ENCODE peak calls at places on chromosomes 6 and 20, in seven cellular contexts. One of them, this sample, is unnamed.

GRCh38 chr20:34093895-34094294 is 18.1 kb downstream of the EIF2S2 start:
- DNase-seq in testis: no peak
- DNase-seq in fibroblast of pulmonary artery: no peak
- DNase-seq in neural crest cell: no peak
- DNase-seq in natural killer cell: no peak
- DNase-seq in CD8-positive, alpha-beta memory T cell: no peak
- DNase-seq in GM06990: no peak
- DNase-seq in this sample: no peak

GRCh38 chr6:33826537-33826936 is 22.7 kb upstream of the MLN start:
- DNase-seq in testis: no peak
- DNase-seq in fibroblast of pulmonary artery: no peak
- DNase-seq in neural crest cell: no peak
- DNase-seq in natural killer cell: no peak
- DNase-seq in CD8-positive, alpha-beta memory T cell: no peak
- DNase-seq in GM06990: no peak
- DNase-seq in this sample: no peak

GRCh38 chr6:38567436-38567835 is 72.3 kb downstream of the BTBD9 start:
- DNase-seq in testis: peak
- DNase-seq in fibroblast of pulmonary artery: peak
- DNase-seq in neural crest cell: no peak
- DNase-seq in natural killer cell: no peak
- DNase-seq in CD8-positive, alpha-beta memory T cell: no peak
- DNase-seq in GM06990: no peak
- DNase-seq in this sample: no peak

GRCh38 chr6:9699890-9700289 is 715.0 kb downstream of the TFAP2A start:
- DNase-seq in testis: no peak
- DNase-seq in fibroblast of pulmonary artery: no peak
- DNase-seq in neural crest cell: no peak
- DNase-seq in natural killer cell: no peak
- DNase-seq in CD8-positive, alpha-beta memory T cell: no peak
- DNase-seq in GM06990: no peak
- DNase-seq in this sample: no peak

GRCh38 chr6:137698636-137699035 is 168.4 kb upstream of the TNFAIP3 start:
- DNase-seq in testis: peak
- DNase-seq in fibroblast of pulmonary artery: no peak
- DNase-seq in neural crest cell: no peak
- DNase-seq in natural killer cell: no peak
- DNase-seq in CD8-positive, alpha-beta memory T cell: no peak
- DNase-seq in GM06990: no peak
- DNase-seq in this sample: no peak

GRCh38 chr6:27352850-27353249 is 35.7 kb upstream of the ZNF391 start:
- DNase-seq in testis: no peak
- DNase-seq in fibroblast of pulmonary artery: no peak
- DNase-seq in neural crest cell: no peak
- DNase-seq in natural killer cell: no peak
- DNase-seq in CD8-positive, alpha-beta memory T cell: no peak
- DNase-seq in GM06990: no peak
- DNase-seq in this sample: no peak

GRCh38 chr20:40563296-40563950 is 125.6 kb downstream of the MAFB start:
- DNase-seq in testis: peak
- DNase-seq in fibroblast of pulmonary artery: peak
- DNase-seq in neural crest cell: no peak
- DNase-seq in natural killer cell: no peak
- DNase-seq in CD8-positive, alpha-beta memory T cell: no peak
- DNase-seq in GM06990: no peak
- DNase-seq in this sample: no peak

GRCh38 chr6:44067760-44068139 is 59.5 kb downstream of the MRPL14 start:
- DNase-seq in testis: no peak
- DNase-seq in fibroblast of pulmonary artery: no peak
- DNase-seq in neural crest cell: no peak
- DNase-seq in natural killer cell: no peak
- DNase-seq in CD8-positive, alpha-beta memory T cell: no peak
- DNase-seq in GM06990: no peak
- DNase-seq in this sample: no peak

GRCh38 chr20:46406986-46407670 is 713 bp upstream of the ELMO2 start:
- DNase-seq in testis: peak
- DNase-seq in fibroblast of pulmonary artery: peak
- DNase-seq in neural crest cell: no peak
- DNase-seq in natural killer cell: no peak
- DNase-seq in CD8-positive, alpha-beta memory T cell: peak
- DNase-seq in GM06990: peak
- DNase-seq in this sample: peak

GRCh38 chr20:51810155-51811039 is 8.1 kb upstream of the SALL4 start:
- DNase-seq in testis: no peak
- DNase-seq in fibroblast of pulmonary artery: no peak
- DNase-seq in neural crest cell: no peak
- DNase-seq in natural killer cell: no peak
- DNase-seq in CD8-positive, alpha-beta memory T cell: no peak
- DNase-seq in GM06990: no peak
- DNase-seq in this sample: no peak

This sample was measured in GM10248.